ENCODE peak calls at places on chromosomes 16 and 17, in five cellular contexts. One of them, this sample, is unnamed.

GRCh38 chr16:77336637-77337036 is 98.2 kb downstream of the ADAMTS18 start:
- DNase-seq in ELR: no peak
- DNase-seq in fibroblast of mammary gland: no peak
- DNase-seq in T-helper 1 cell: no peak
- DNase-seq in upper lobe of right lung: no peak
- DNase-seq in this sample: no peak

GRCh38 chr17:55286681-55287589 is 22.2 kb downstream of the HLF start:
- DNase-seq in ELR: peak
- DNase-seq in fibroblast of mammary gland: peak
- DNase-seq in T-helper 1 cell: no peak
- DNase-seq in upper lobe of right lung: no peak
- DNase-seq in this sample: no peak

GRCh38 chr17:44279586-44280344 is 11.8 kb upstream of the SLC4A1 start:
- DNase-seq in ELR: peak
- DNase-seq in fibroblast of mammary gland: peak
- DNase-seq in T-helper 1 cell: peak
- DNase-seq in upper lobe of right lung: peak
- DNase-seq in this sample: peak

GRCh38 chr16:73054732-73055481 is 7.0 kb upstream of the ZFHX3 start:
- DNase-seq in ELR: peak
- DNase-seq in fibroblast of mammary gland: peak
- DNase-seq in T-helper 1 cell: no peak
- DNase-seq in upper lobe of right lung: no peak
- DNase-seq in this sample: peak

GRCh38 chr17:80455328-80455710 is 21.1 kb downstream of the NPTX1 start:
- DNase-seq in ELR: peak
- DNase-seq in fibroblast of mammary gland: no peak
- DNase-seq in T-helper 1 cell: no peak
- DNase-seq in upper lobe of right lung: no peak
- DNase-seq in this sample: no peak

GRCh38 chr17:27766438-27766837 is 33.9 kb downstream of the NOS2 start:
- DNase-seq in ELR: no peak
- DNase-seq in fibroblast of mammary gland: no peak
- DNase-seq in T-helper 1 cell: no peak
- DNase-seq in upper lobe of right lung: no peak
- DNase-seq in this sample: no peak

GRCh38 chr16:75401697-75402096 is 31.6 kb downstream of the CFDP1 start:
- DNase-seq in ELR: no peak
- DNase-seq in fibroblast of mammary gland: no peak
- DNase-seq in T-helper 1 cell: no peak
- DNase-seq in upper lobe of right lung: no peak
- DNase-seq in this sample: no peak

GRCh38 chr16:19681637-19682036 is 36.4 kb downstream of the KNOP1 start:
- DNase-seq in ELR: no peak
- DNase-seq in fibroblast of mammary gland: no peak
- DNase-seq in T-helper 1 cell: no peak
- DNase-seq in upper lobe of right lung: no peak
- DNase-seq in this sample: no peak

GRCh38 chr17:28983286-28984240 is 22.3 kb downstream of the SEZ6 start:
- DNase-seq in ELR: no peak
- DNase-seq in fibroblast of mammary gland: no peak
- DNase-seq in T-helper 1 cell: no peak
- DNase-seq in upper lobe of right lung: no peak
- DNase-seq in this sample: no peak

GRCh38 chr16:79843631-79844043 is 243.1 kb upstream of the MAF start:
- DNase-seq in ELR: no peak
- DNase-seq in fibroblast of mammary gland: no peak
- DNase-seq in T-helper 1 cell: peak
- DNase-seq in upper lobe of right lung: no peak
- DNase-seq in this sample: no peak

GRCh38 chr16:47713225-47713595 is 252.1 kb downstream of the PHKB start:
- DNase-seq in ELR: peak
- DNase-seq in fibroblast of mammary gland: peak
- DNase-seq in T-helper 1 cell: peak
- DNase-seq in upper lobe of right lung: no peak
- DNase-seq in this sample: no peak

GRCh38 chr16:78673884-78674283 is 574.4 kb downstream of the WWOX start:
- DNase-seq in ELR: no peak
- DNase-seq in fibroblast of mammary gland: no peak
- DNase-seq in T-helper 1 cell: no peak
- DNase-seq in upper lobe of right lung: no peak
- DNase-seq in this sample: no peak

GRCh38 chr16:86241681-86242080 is 268.6 kb upstream of the FOXF1 start:
- DNase-seq in ELR: no peak
- DNase-seq in fibroblast of mammary gland: no peak
- DNase-seq in T-helper 1 cell: no peak
- DNase-seq in upper lobe of right lung: no peak
- DNase-seq in this sample: no peak

GRCh38 chr16:14337303-14338191 is 266.4 kb downstream of the MRTFB start:
- DNase-seq in ELR: no peak
- DNase-seq in fibroblast of mammary gland: peak
- DNase-seq in T-helper 1 cell: no peak
- DNase-seq in upper lobe of right lung: no peak
- DNase-seq in this sample: no peak

GRCh38 chr17:46152423-46152822 is 40.8 kb downstream of the KANSL1 start:
- DNase-seq in ELR: no peak
- DNase-seq in fibroblast of mammary gland: no peak
- DNase-seq in T-helper 1 cell: no peak
- DNase-seq in upper lobe of right lung: no peak
- DNase-seq in this sample: no peak

GRCh38 chr17:57587201-57587870 is 157.8 kb downstream of the CCDC182 start:
- DNase-seq in ELR: no peak
- DNase-seq in fibroblast of mammary gland: no peak
- DNase-seq in T-helper 1 cell: no peak
- DNase-seq in upper lobe of right lung: no peak
- DNase-seq in this sample: no peak

GRCh38 chr17:68961204-68961893 is 6.2 kb upstream of the ABCA8 start:
- DNase-seq in ELR: no peak
- DNase-seq in fibroblast of mammary gland: no peak
- DNase-seq in T-helper 1 cell: no peak
- DNase-seq in upper lobe of right lung: no peak
- DNase-seq in this sample: no peak

GRCh38 chr17:19384723-19385391 is 2.1 kb downstream of the MFAP4 start:
- DNase-seq in ELR: no peak
- DNase-seq in fibroblast of mammary gland: peak
- DNase-seq in T-helper 1 cell: no peak
- DNase-seq in upper lobe of right lung: peak
- DNase-seq in this sample: peak

GRCh38 chr17:4230142-4230541 is 33.6 kb downstream of the ANKFY1 start:
- DNase-seq in ELR: peak
- DNase-seq in fibroblast of mammary gland: peak
- DNase-seq in T-helper 1 cell: no peak
- DNase-seq in upper lobe of right lung: no peak
- DNase-seq in this sample: peak

GRCh38 chr16:48054881-48055601 is 100.8 kb downstream of the ABCC12 start:
- DNase-seq in ELR: peak
- DNase-seq in fibroblast of mammary gland: peak
- DNase-seq in T-helper 1 cell: peak
- DNase-seq in upper lobe of right lung: no peak
- DNase-seq in this sample: peak

GRCh38 chr17:2083613-2084128 is 28.8 kb downstream of the HIC1 start:
- DNase-seq in ELR: peak
- DNase-seq in fibroblast of mammary gland: peak
- DNase-seq in T-helper 1 cell: no peak
- DNase-seq in upper lobe of right lung: peak
- DNase-seq in this sample: peak

GRCh38 chr17:67063146-67063545 is 18.8 kb downstream of the CACNG1 start:
- DNase-seq in ELR: no peak
- DNase-seq in fibroblast of mammary gland: no peak
- DNase-seq in T-helper 1 cell: no peak
- DNase-seq in upper lobe of right lung: no peak
- DNase-seq in this sample: no peak

GRCh38 chr16:35452471-35452870 is 1993.1 kb downstream of the TP53TG3F start:
- DNase-seq in ELR: no peak
- DNase-seq in fibroblast of mammary gland: no peak
- DNase-seq in T-helper 1 cell: no peak
- DNase-seq in upper lobe of right lung: no peak
- DNase-seq in this sample: no peak

GRCh38 chr17:81810476-81810875 is 6.5 kb downstream of the GCGR start:
- DNase-seq in ELR: no peak
- DNase-seq in fibroblast of mammary gland: no peak
- DNase-seq in T-helper 1 cell: no peak
- DNase-seq in upper lobe of right lung: no peak
- DNase-seq in this sample: no peak

GRCh38 chr16:88303405-88303804 is 79.4 kb upstream of the ZNF469 start:
- DNase-seq in ELR: no peak
- DNase-seq in fibroblast of mammary gland: no peak
- DNase-seq in T-helper 1 cell: no peak
- DNase-seq in upper lobe of right lung: no peak
- DNase-seq in this sample: no peak

GRCh38 chr16:86884256-86884655 is 305.9 kb downstream of the FOXL1 start:
- DNase-seq in ELR: no peak
- DNase-seq in fibroblast of mammary gland: no peak
- DNase-seq in T-helper 1 cell: no peak
- DNase-seq in upper lobe of right lung: peak
- DNase-seq in this sample: no peak

GRCh38 chr17:64063766-64064224 is 43.4 kb upstream of the ICAM2 start:
- DNase-seq in ELR: peak
- DNase-seq in fibroblast of mammary gland: peak
- DNase-seq in T-helper 1 cell: peak
- DNase-seq in upper lobe of right lung: peak
- DNase-seq in this sample: peak

GRCh38 chr17:81672954-81673353 is 6.4 kb downstream of the CCDC137 start:
- DNase-seq in ELR: no peak
- DNase-seq in fibroblast of mammary gland: no peak
- DNase-seq in T-helper 1 cell: no peak
- DNase-seq in upper lobe of right lung: no peak
- DNase-seq in this sample: no peak

GRCh38 chr16:67459066-67459857 is 21.7 kb downstream of the ATP6V0D1 start:
- DNase-seq in ELR: no peak
- DNase-seq in fibroblast of mammary gland: no peak
- DNase-seq in T-helper 1 cell: no peak
- DNase-seq in upper lobe of right lung: peak
- DNase-seq in this sample: peak

GRCh38 chr17:17888371-17888770 is 51.6 kb upstream of the SREBF1 start:
- DNase-seq in ELR: no peak
- DNase-seq in fibroblast of mammary gland: no peak
- DNase-seq in T-helper 1 cell: no peak
- DNase-seq in upper lobe of right lung: no peak
- DNase-seq in this sample: no peak

GRCh38 chr17:48759288-48759687 is 30.7 kb upstream of the HOXB13 start:
- DNase-seq in ELR: no peak
- DNase-seq in fibroblast of mammary gland: no peak
- DNase-seq in T-helper 1 cell: no peak
- DNase-seq in upper lobe of right lung: no peak
- DNase-seq in this sample: no peak

GRCh38 chr17:47235923-47236322 is 17.7 kb upstream of the ITGB3 start:
- DNase-seq in ELR: no peak
- DNase-seq in fibroblast of mammary gland: no peak
- DNase-seq in T-helper 1 cell: no peak
- DNase-seq in upper lobe of right lung: no peak
- DNase-seq in this sample: no peak

GRCh38 chr16:66741971-66742396 is 9.4 kb downstream of the DYNC1LI2 start:
- DNase-seq in ELR: peak
- DNase-seq in fibroblast of mammary gland: peak
- DNase-seq in T-helper 1 cell: no peak
- DNase-seq in upper lobe of right lung: no peak
- DNase-seq in this sample: no peak

GRCh38 chr17:61188081-61188480 is 211.6 kb upstream of the TBX2 start:
- DNase-seq in ELR: no peak
- DNase-seq in fibroblast of mammary gland: no peak
- DNase-seq in T-helper 1 cell: no peak
- DNase-seq in upper lobe of right lung: no peak
- DNase-seq in this sample: no peak

GRCh38 chr17:2595736-2596135 is 2.3 kb downstream of the PAFAH1B1 start:
- DNase-seq in ELR: peak
- DNase-seq in fibroblast of mammary gland: peak
- DNase-seq in T-helper 1 cell: no peak
- DNase-seq in upper lobe of right lung: no peak
- DNase-seq in this sample: no peak

GRCh38 chr16:55901756-55902155 is 26.6 kb upstream of the CES5A start:
- DNase-seq in ELR: no peak
- DNase-seq in fibroblast of mammary gland: no peak
- DNase-seq in T-helper 1 cell: no peak
- DNase-seq in upper lobe of right lung: no peak
- DNase-seq in this sample: no peak

GRCh38 chr16:89257757-89258465 is 40.4 kb downstream of the ZNF778 start:
- DNase-seq in ELR: peak
- DNase-seq in fibroblast of mammary gland: no peak
- DNase-seq in T-helper 1 cell: no peak
- DNase-seq in upper lobe of right lung: no peak
- DNase-seq in this sample: peak